ENCODE peak calls at places on chromosomes 5 and 9, in six cellular contexts. C, I, X, K, G and S are unnamed samples.

GRCh38 chr9:126000731-126001580 is 253.8 kb downstream of the PBX3 start:
- DNase-seq in G (no peak), I (no peak), C (no peak), K (no peak), X (no peak), S (no peak)

GRCh38 chr5:115553082-115553481 is 8.5 kb upstream of the FEM1C start:
- DNase-seq in C (no peak), X (no peak), G (no peak), I (no peak), K (no peak), S (no peak)

GRCh38 chr5:37767961-37768360 is 71.9 kb downstream of the GDNF start:
- DNase-seq in K (no peak), I (no peak), X (no peak), C (no peak), G (no peak), S (no peak)

GRCh38 chr5:177474094-177474493 is 660 bp upstream of the DBN1 start:
- DNase-seq in I (no peak), X (no peak), K (no peak), G (no peak), C (no peak), S (no peak)

GRCh38 chr5:107486489-107486888 is 184.2 kb downstream of the EFNA5 start:
- DNase-seq in X (no peak), I (no peak), G (no peak), K (no peak), C (no peak), S (no peak)

GRCh38 chr5:157626831-157627230 is 25.4 kb downstream of the SOX30 start:
- DNase-seq in C (no peak), X (no peak), G (no peak), K (no peak), I (no peak), S (no peak)

GRCh38 chr9:88775037-88775471 is 216.2 kb upstream of the S1PR3 start:
- DNase-seq in C (no peak), G (no peak), X (no peak), K (peak; percentile 75), I (no peak), S (no peak)

GRCh38 chr9:130235558-130236435 is 29.8 kb upstream of the HMCN2 start:
- DNase-seq in X (peak; percentile 28), C (peak; percentile 68), K (peak; percentile 85), G (peak; percentile 49), I (peak; percentile 47), S (no peak)

GRCh38 chr9:135647897-135648296 is 8.6 kb upstream of the GLT6D1 start:
- DNase-seq in X (no peak), G (no peak), I (no peak), C (no peak), K (no peak), S (no peak)

GRCh38 chr5:104189031-104189430 is 626.4 kb upstream of the NUDT12 start:
- DNase-seq in K (peak; percentile 57), C (no peak), I (no peak), G (no peak), X (no peak), S (no peak)

GRCh38 chr9:92716557-92716956 is 46.6 kb upstream of the IPPK start:
- DNase-seq in G (peak; percentile 71), K (peak; percentile 70), C (peak; percentile 64), I (peak; percentile 90), X (peak; percentile 44), S (peak; percentile 3)

GRCh38 chr5:137415231-137415681 is 83.9 kb downstream of the SPOCK1 start:
- DNase-seq in I (no peak), C (no peak), G (no peak), X (no peak), K (peak; percentile 92), S (no peak)

GRCh38 chr5:117013280-117013877 is 438.8 kb upstream of the SEMA6A start:
- DNase-seq in C (no peak), I (no peak), G (no peak), K (no peak), X (no peak), S (no peak)

GRCh38 chr9:91837982-91838731 is 111.9 kb downstream of the ROR2 start:
- DNase-seq in I (no peak), C (no peak), X (peak; percentile 78), K (peak; percentile 63), G (no peak), S (peak; percentile 16)